ENCODE peak calls at places on chromosomes 5 and 9, in eight cellular contexts. One of them, this sample, is unnamed.

GRCh38 chr5:2748841-2749513 is 2.5 kb downstream of the IRX2 start:
- DNase-seq in body of pancreas: no peak
- DNase-seq in HCT116: no peak
- DNase-seq in PC-3: no peak
- DNase-seq in cardiac muscle cell: no peak
- DNase-seq in esophagus squamous epithelium: no peak
- DNase-seq in fibroblast of lung: no peak
- DNase-seq in lung: no peak
- DNase-seq in this sample: no peak

GRCh38 chr5:132392411-132392810 is 22.9 kb downstream of the SLC22A5 start:
- DNase-seq in body of pancreas: no peak
- DNase-seq in HCT116: no peak
- DNase-seq in PC-3: no peak
- DNase-seq in cardiac muscle cell: no peak
- DNase-seq in esophagus squamous epithelium: no peak
- DNase-seq in fibroblast of lung: no peak
- DNase-seq in lung: no peak
- DNase-seq in this sample: no peak

GRCh38 chr5:31707294-31707693 is 68.4 kb downstream of the PDZD2 start:
- DNase-seq in body of pancreas: no peak
- DNase-seq in HCT116: no peak
- DNase-seq in PC-3: no peak
- DNase-seq in cardiac muscle cell: no peak
- DNase-seq in esophagus squamous epithelium: no peak
- DNase-seq in fibroblast of lung: no peak
- DNase-seq in lung: no peak
- DNase-seq in this sample: no peak

GRCh38 chr5:54701179-54701578 is 183.6 kb downstream of the SNX18 start:
- DNase-seq in body of pancreas: peak; percentile 15
- DNase-seq in HCT116: peak; percentile 26
- DNase-seq in PC-3: peak; percentile 94
- DNase-seq in cardiac muscle cell: peak; percentile 71
- DNase-seq in esophagus squamous epithelium: no peak
- DNase-seq in fibroblast of lung: peak; percentile 100
- DNase-seq in lung: peak; percentile 86
- DNase-seq in this sample: peak; percentile 86

GRCh38 chr5:119269061-119269579 is 86.7 kb upstream of the TNFAIP8 start:
- DNase-seq in body of pancreas: peak; percentile 65
- DNase-seq in HCT116: peak; percentile 7
- DNase-seq in PC-3: peak; percentile 38
- DNase-seq in cardiac muscle cell: peak; percentile 33
- DNase-seq in esophagus squamous epithelium: no peak
- DNase-seq in fibroblast of lung: peak; percentile 42
- DNase-seq in lung: peak; percentile 31
- DNase-seq in this sample: no peak

GRCh38 chr5:75640826-75641225 is 29.6 kb downstream of the ANKDD1B start:
- DNase-seq in body of pancreas: no peak
- DNase-seq in HCT116: no peak
- DNase-seq in PC-3: no peak
- DNase-seq in cardiac muscle cell: no peak
- DNase-seq in esophagus squamous epithelium: no peak
- DNase-seq in fibroblast of lung: peak; percentile 49
- DNase-seq in lung: no peak
- DNase-seq in this sample: no peak

GRCh38 chr5:169778622-169779596 is 141.8 kb downstream of the DOCK2 start:
- DNase-seq in body of pancreas: no peak
- DNase-seq in HCT116: no peak
- DNase-seq in PC-3: no peak
- DNase-seq in cardiac muscle cell: no peak
- DNase-seq in esophagus squamous epithelium: no peak
- DNase-seq in fibroblast of lung: no peak
- DNase-seq in lung: no peak
- DNase-seq in this sample: no peak

GRCh38 chr9:98173181-98173580 is 19.3 kb downstream of the CORO2A start:
- DNase-seq in body of pancreas: no peak
- DNase-seq in HCT116: no peak
- DNase-seq in PC-3: no peak
- DNase-seq in cardiac muscle cell: no peak
- DNase-seq in esophagus squamous epithelium: no peak
- DNase-seq in fibroblast of lung: no peak
- DNase-seq in lung: no peak
- DNase-seq in this sample: no peak

GRCh38 chr5:96852769-96853168 is 23.5 kb upstream of the ERAP2 start:
- DNase-seq in body of pancreas: no peak
- DNase-seq in HCT116: no peak
- DNase-seq in PC-3: peak; percentile 61
- DNase-seq in cardiac muscle cell: no peak
- DNase-seq in esophagus squamous epithelium: no peak
- DNase-seq in fibroblast of lung: peak; percentile 77
- DNase-seq in lung: no peak
- DNase-seq in this sample: no peak

GRCh38 chr9:125025584-125025983 is 84.7 kb upstream of the GOLGA1 start:
- DNase-seq in body of pancreas: no peak
- DNase-seq in HCT116: no peak
- DNase-seq in PC-3: no peak
- DNase-seq in cardiac muscle cell: no peak
- DNase-seq in esophagus squamous epithelium: no peak
- DNase-seq in fibroblast of lung: no peak
- DNase-seq in lung: no peak
- DNase-seq in this sample: no peak

GRCh38 chr5:79621056-79621455 is 8.8 kb downstream of the TENT2 start:
- DNase-seq in body of pancreas: no peak
- DNase-seq in HCT116: no peak
- DNase-seq in PC-3: peak; percentile 73
- DNase-seq in cardiac muscle cell: no peak
- DNase-seq in esophagus squamous epithelium: no peak
- DNase-seq in fibroblast of lung: peak; percentile 88
- DNase-seq in lung: no peak
- DNase-seq in this sample: no peak

DNA sequence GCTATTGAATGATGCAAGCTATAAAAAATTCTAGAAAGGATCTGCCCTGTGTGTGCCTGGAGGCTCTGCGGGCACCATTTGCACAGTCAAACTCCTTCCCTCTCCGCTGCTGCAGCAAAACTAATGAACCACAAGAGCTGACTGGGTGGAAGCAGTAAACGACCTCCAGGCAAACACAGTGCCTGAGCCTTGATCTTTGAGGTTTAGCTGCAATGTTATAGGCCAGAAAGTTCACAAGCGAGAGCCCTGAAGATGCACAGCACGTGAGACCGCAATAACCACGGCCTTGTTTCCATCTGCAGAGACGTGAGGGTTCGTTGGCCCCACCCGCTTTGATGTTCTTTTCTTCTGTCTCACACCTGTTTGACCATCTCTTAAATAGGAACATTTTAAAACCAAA is 69.2 kb upstream of the S1PR3 start:
- DNase-seq in body of pancreas: no peak
- DNase-seq in HCT116: no peak
- DNase-seq in PC-3: no peak
- DNase-seq in cardiac muscle cell: no peak
- DNase-seq in esophagus squamous epithelium: no peak
- DNase-seq in fibroblast of lung: no peak
- DNase-seq in lung: no peak
- DNase-seq in this sample: no peak
- H3K4me1 ChIP-seq in body of pancreas: peaks cover 14% of the 10 kb centered on the region
- H3K4me1 ChIP-seq in HCT116: no peaks in the 10 kb centered on the region
- H3K4me1 ChIP-seq in PC-3: no peaks in the 10 kb centered on the region
- H3K4me1 ChIP-seq in cardiac muscle cell: no peaks in the 10 kb centered on the region
- H3K4me1 ChIP-seq in esophagus squamous epithelium: no peaks in the 10 kb centered on the region
- H3K4me1 ChIP-seq in fibroblast of lung: no peaks in the 10 kb centered on the region
- H3K4me1 ChIP-seq in lung: no peaks in the 10 kb centered on the region
- H3K4me1 ChIP-seq in this sample: no peaks in the 10 kb centered on the region

DNA sequence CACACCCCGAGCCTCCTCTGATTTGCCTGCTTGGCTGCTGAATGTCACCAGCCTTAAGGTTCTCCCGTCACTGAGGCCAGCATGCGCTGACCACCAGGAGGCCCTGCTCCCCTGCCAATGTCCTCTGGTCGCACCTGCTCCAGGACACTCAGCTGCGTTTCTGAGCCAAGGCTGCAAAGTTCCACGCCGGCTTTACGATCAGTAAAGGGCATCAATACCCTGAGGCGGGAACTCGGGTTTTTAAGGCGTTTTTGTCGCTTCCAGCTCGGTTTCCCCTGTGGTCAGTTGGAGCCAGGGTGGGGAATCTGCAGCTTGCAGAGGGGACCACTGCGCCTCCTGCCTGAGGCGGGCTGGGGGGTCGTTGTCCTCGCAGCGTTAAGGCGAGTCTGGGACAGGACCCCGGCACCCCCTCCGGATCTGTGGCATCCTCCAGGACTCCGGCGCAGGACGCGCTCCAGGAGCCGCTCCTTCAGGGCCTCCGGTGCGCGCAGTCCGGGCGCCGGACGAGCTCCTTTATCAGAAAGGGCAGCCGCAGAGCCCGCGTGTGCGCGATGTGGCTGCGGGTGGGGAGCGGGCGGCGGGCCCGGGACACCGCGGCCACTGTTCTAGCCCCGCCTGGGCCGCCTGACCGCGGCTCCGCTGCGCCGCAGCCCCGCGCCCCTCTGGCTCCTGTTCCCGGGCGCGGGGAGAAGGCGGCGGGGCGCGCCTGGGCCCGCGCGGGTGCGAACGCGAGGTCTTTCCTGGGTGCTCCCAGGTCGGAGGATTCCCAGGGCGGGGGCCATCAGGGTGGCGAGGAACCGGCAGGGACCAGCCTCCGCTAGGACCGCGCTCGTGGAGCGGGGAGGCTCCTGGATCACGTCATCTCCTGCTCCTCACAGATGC is 24.2 kb upstream of the FLT4 start:
- DNase-seq in body of pancreas: no peak
- DNase-seq in HCT116: no peak
- DNase-seq in PC-3: no peak
- DNase-seq in cardiac muscle cell: peak; percentile 17
- DNase-seq in esophagus squamous epithelium: no peak
- DNase-seq in fibroblast of lung: no peak
- DNase-seq in lung: no peak
- DNase-seq in this sample: no peak
- TF ChIP-seq CTCF in body of pancreas: no peak
- TF ChIP-seq CTCF in HCT116: peak; percentile 12
- TF ChIP-seq CTCF in PC-3: peak; percentile 33
- TF ChIP-seq CTCF in cardiac muscle cell: peak; percentile 6
- TF ChIP-seq CTCF in esophagus squamous epithelium: no peak
- TF ChIP-seq CTCF in fibroblast of lung: no peak
- TF ChIP-seq CTCF in lung: no peak
- TF ChIP-seq CTCF in this sample: no peak

DNA sequence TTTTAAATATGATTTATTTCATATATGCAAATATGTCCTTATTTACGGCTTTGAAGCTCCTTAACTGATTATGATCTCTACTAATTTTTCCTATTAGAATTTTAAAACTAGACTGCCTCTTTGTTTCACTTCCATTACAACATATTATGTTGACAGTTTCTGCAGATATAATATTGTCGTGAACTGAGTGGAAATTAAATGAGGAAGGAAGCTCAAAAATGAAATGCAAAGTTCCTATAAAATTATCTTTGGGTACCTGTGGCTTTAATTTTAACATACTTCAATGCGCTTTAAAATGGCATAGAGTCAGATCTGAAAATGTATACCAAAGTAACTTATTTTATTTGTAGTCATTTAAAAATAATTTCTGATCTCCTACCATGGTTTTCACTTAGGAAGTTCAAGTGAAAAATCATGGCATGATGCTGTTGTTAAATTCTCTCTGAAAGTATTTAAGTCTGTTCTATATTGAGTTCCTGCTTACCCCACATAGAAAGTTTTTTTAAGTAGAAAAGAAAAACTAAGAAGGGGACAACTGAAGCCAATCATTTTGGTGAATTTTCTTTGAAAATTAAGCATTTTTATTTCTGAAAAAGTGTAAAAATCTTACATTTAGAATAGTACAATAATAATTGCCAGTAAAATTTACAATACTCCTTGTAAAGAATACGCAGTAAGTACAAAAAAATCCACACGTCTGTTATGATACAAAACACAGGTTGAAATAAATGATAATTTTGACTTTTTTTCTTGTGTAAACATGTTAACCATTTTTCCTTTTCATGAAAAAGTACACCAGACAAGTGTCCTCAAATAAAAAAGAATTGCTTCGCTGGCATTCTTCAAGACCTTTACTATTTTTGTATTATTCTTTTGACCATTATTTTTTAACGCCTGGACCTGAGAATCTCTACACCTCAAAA is 2.6 kb downstream of the FOXD1 start:
- DNase-seq in body of pancreas: no peak
- DNase-seq in HCT116: no peak
- DNase-seq in PC-3: no peak
- DNase-seq in cardiac muscle cell: no peak
- DNase-seq in esophagus squamous epithelium: no peak
- DNase-seq in fibroblast of lung: no peak
- DNase-seq in lung: no peak
- DNase-seq in this sample: no peak
- H3K27me3 ChIP-seq in body of pancreas: peaks cover 70% of the 10 kb centered on the region
- H3K27me3 ChIP-seq in HCT116: no peaks in the 10 kb centered on the region
- H3K27me3 ChIP-seq in PC-3: no peaks in the 10 kb centered on the region
- H3K27me3 ChIP-seq in cardiac muscle cell: peaks cover 100% of the 10 kb centered on the region
- H3K27me3 ChIP-seq in esophagus squamous epithelium: peaks cover 99% of the 10 kb centered on the region
- H3K27me3 ChIP-seq in fibroblast of lung: peaks cover 7% of the 10 kb centered on the region
- H3K27me3 ChIP-seq in lung: peaks cover 9% of the 10 kb centered on the region
- H3K27me3 ChIP-seq in this sample: peaks cover 19% of the 10 kb centered on the region

GRCh38 chr5:158390556-158390955 is 531.6 kb upstream of the CLINT1 start:
- DNase-seq in body of pancreas: no peak
- DNase-seq in HCT116: no peak
- DNase-seq in PC-3: peak; percentile 94
- DNase-seq in cardiac muscle cell: no peak
- DNase-seq in esophagus squamous epithelium: no peak
- DNase-seq in fibroblast of lung: peak; percentile 66
- DNase-seq in lung: no peak
- DNase-seq in this sample: no peak

GRCh38 chr5:158389786-158390185 is 530.8 kb upstream of the CLINT1 start:
- DNase-seq in body of pancreas: no peak
- DNase-seq in HCT116: no peak
- DNase-seq in PC-3: no peak
- DNase-seq in cardiac muscle cell: no peak
- DNase-seq in esophagus squamous epithelium: no peak
- DNase-seq in fibroblast of lung: peak; percentile 46
- DNase-seq in lung: no peak
- DNase-seq in this sample: no peak

GRCh38 chr5:158387499-158387898 is 528.6 kb upstream of the CLINT1 start:
- DNase-seq in body of pancreas: no peak
- DNase-seq in HCT116: no peak
- DNase-seq in PC-3: no peak
- DNase-seq in cardiac muscle cell: no peak
- DNase-seq in esophagus squamous epithelium: no peak
- DNase-seq in fibroblast of lung: no peak
- DNase-seq in lung: no peak
- DNase-seq in this sample: no peak

GRCh38 chr5:158385982-158386381 is 527.0 kb upstream of the CLINT1 start:
- DNase-seq in body of pancreas: no peak
- DNase-seq in HCT116: no peak
- DNase-seq in PC-3: no peak
- DNase-seq in cardiac muscle cell: no peak
- DNase-seq in esophagus squamous epithelium: no peak
- DNase-seq in fibroblast of lung: no peak
- DNase-seq in lung: no peak
- DNase-seq in this sample: no peak

DNA sequence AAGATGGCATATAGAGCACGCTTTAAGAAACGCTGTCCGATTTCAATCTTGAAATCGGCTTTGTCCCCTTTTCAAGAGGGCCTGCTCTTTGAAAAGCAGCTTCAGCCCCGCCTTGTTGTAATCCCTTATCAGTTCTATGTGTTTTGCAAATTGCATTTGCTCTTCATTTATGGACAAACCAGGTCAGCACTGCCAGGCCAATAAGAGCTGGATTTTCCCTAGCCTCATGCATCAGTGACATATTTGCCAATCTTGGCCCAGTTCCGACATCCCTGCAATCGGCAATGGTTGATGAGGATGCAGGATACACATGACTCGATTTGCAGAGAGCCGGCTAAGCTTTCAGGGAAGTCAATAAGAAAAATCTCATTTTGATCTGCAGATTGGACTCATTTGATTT is 529.1 kb upstream of the CLINT1 start:
- DNase-seq in body of pancreas: peak; percentile 45
- DNase-seq in HCT116: no peak
- DNase-seq in PC-3: no peak
- DNase-seq in cardiac muscle cell: no peak
- DNase-seq in esophagus squamous epithelium: no peak
- DNase-seq in fibroblast of lung: no peak
- DNase-seq in lung: no peak
- DNase-seq in this sample: no peak
- H3K4me1 ChIP-seq in body of pancreas: peaks cover 10% of the 10 kb centered on the region
- H3K4me1 ChIP-seq in HCT116: peaks cover 10% of the 10 kb centered on the region
- H3K4me1 ChIP-seq in PC-3: peaks cover 66% of the 10 kb centered on the region
- H3K4me1 ChIP-seq in cardiac muscle cell: no peaks in the 10 kb centered on the region
- H3K4me1 ChIP-seq in esophagus squamous epithelium: peaks cover 6% of the 10 kb centered on the region
- H3K4me1 ChIP-seq in fibroblast of lung: peaks cover 19% of the 10 kb centered on the region
- H3K4me1 ChIP-seq in lung: no peaks in the 10 kb centered on the region
- H3K4me1 ChIP-seq in this sample: peaks cover 45% of the 10 kb centered on the region

This sample was measured in RWPE2.